ENCODE peak calls at places on chromosome X, in six cellular contexts. P is HEK293T; U is hippocampal formation; O is activated CD4-positive, alpha-beta T cell treated with anti-CD3 and anti-CD28 coated beads, Interleukin-2, amount 50 U/mL, for 1 hour; X is AG08395; V is SK-N-DZ. N is an unnamed sample.
A peak's percentile ranks its signal among the peaks of the same experiment; 100 is the strongest.

GRCh38 chrX:2627272-2627867 is 63.7 kb upstream of the CD99 start:
- DNase-seq in P (peak; percentile 34), U (no peak), O (peak; percentile 39), X (peak; percentile 43), V (peak; percentile 23), N (no peak)

GRCh38 chrX:15848576-15848975 is 6.0 kb downstream of the AP1S2 start:
- DNase-seq in P (no peak), U (no peak), O (no peak), X (no peak), V (no peak), N (no peak)

GRCh38 chrX:150587585-150588503 is 19.4 kb downstream of the MTM1 start:
- DNase-seq in P (peak; percentile 37), U (no peak), O (peak; percentile 46), X (peak; percentile 12), V (peak; percentile 4), N (peak; percentile 29)

GRCh38 chrX:107107459-107107858 is 11.2 kb downstream of the RBM41 start:
- DNase-seq in P (no peak), U (no peak), O (no peak), X (no peak), V (no peak), N (no peak)

GRCh38 chrX:151899622-151900021 is 13.1 kb upstream of the MAGEA4 start:
- DNase-seq in P (no peak), U (no peak), O (no peak), X (peak; percentile 13), V (no peak), N (no peak)

GRCh38 chrX:68829594-68830485 is 1.0 kb downstream of the EFNB1 start:
- DNase-seq in P (no peak), U (no peak), O (peak; percentile 8), X (no peak), V (no peak), N (peak; percentile 9)

GRCh38 chrX:80489166-80489565 is 68.9 kb downstream of the TENT5D start:
- DNase-seq in P (no peak), U (no peak), O (no peak), X (no peak), V (no peak), N (no peak)

GRCh38 chrX:1521459-1521956 is 15.5 kb downstream of the P2RY8 start:
- DNase-seq in P (no peak), U (no peak), O (peak; percentile 52), X (no peak), V (no peak), N (no peak)

GRCh38 chrX:8083276-8083675 is 87.8 kb downstream of the VCX2 start:
- DNase-seq in P (no peak), U (no peak), O (no peak), X (no peak), V (no peak), N (no peak)

GRCh38 chrX:38539748-38540147 is 21.6 kb upstream of the TSPAN7 start:
- DNase-seq in P (no peak), U (no peak), O (no peak), X (no peak), V (no peak), N (no peak)

GRCh38 chrX:1425381-1425780 is 27.3 kb downstream of the ASMTL start:
- DNase-seq in P (no peak), U (no peak), O (no peak), X (no peak), V (no peak), N (no peak)

GRCh38 chrX:133868687-133869086 is 116.7 kb downstream of the GPC3 start:
- DNase-seq in P (no peak), U (no peak), O (no peak), X (no peak), V (no peak), N (no peak)

GRCh38 chrX:16739574-16739973 is 20.2 kb downstream of the SYAP1 start:
- DNase-seq in P (no peak), U (no peak), O (no peak), X (no peak), V (no peak), N (no peak)

GRCh38 chrX:138638996-138639395 is 72.5 kb downstream of the FGF13 start:
- DNase-seq in P (no peak), U (no peak), O (no peak), X (no peak), V (no peak), N (no peak)

GRCh38 chrX:116272328-116272727 is 101.8 kb downstream of the AGTR2 start:
- DNase-seq in P (no peak), U (no peak), O (no peak), X (peak; percentile 62), V (no peak), N (no peak)

GRCh38 chrX:108699368-108699767 is 37.0 kb downstream of the IRS4 start:
- DNase-seq in P (peak; percentile 52), U (peak; percentile 16), O (no peak), X (peak; percentile 36), V (peak; percentile 3), N (no peak)

GRCh38 chrX:121150217-121150616 is 102.8 kb downstream of the GLUD2 start:
- DNase-seq in P (no peak), U (no peak), O (no peak), X (no peak), V (no peak), N (no peak)

GRCh38 chrX:55841962-55842752 is 124.6 kb downstream of the RRAGB start:
- DNase-seq in P (no peak), U (no peak), O (no peak), X (no peak), V (no peak), N (no peak)

GRCh38 chrX:45781901-45782553 is 581.4 kb upstream of the DIPK2B start:
- DNase-seq in P (peak; percentile 34), U (no peak), O (no peak), X (peak; percentile 79), V (no peak), N (no peak)

GRCh38 chrX:40152706-40153334 is 55.1 kb upstream of the BCOR start:
- DNase-seq in P (no peak), U (no peak), O (no peak), X (no peak), V (no peak), N (peak; percentile 57)

GRCh38 chrX:155767101-155767878 is 113.9 kb upstream of the VAMP7 start:
- DNase-seq in P (peak; percentile 60), U (no peak), O (no peak), X (peak; percentile 43), V (peak; percentile 58), N (no peak)

GRCh38 chrX:64580605-64581004 is 185.4 kb upstream of the MTMR8 start:
- DNase-seq in P (no peak), U (no peak), O (no peak), X (no peak), V (no peak), N (no peak)

GRCh38 chrX:24226176-24226575 is 76.6 kb downstream of the ZFX start:
- DNase-seq in P (no peak), U (no peak), O (no peak), X (no peak), V (no peak), N (no peak)

GRCh38 chrX:16851827-16852226 is 18.3 kb downstream of the RBBP7 start:
- DNase-seq in P (no peak), U (no peak), O (no peak), X (no peak), V (no peak), N (no peak)

N was measured in dorsolateral prefrontal cortex.